ENCODE peak calls at places on chromosomes 6 and 20, in four cellular contexts. R, Y, C and A are unnamed samples.

GRCh38 chr6:70415247-70415646 is 1.9 kb downstream of the FAM135A start:
- DNase-seq in R (no peak), Y (no peak), C (no peak), A (no peak)

GRCh38 chr6:110681543-110682459 is 133.5 kb downstream of the CDK19 start:
- DNase-seq in R (no peak), Y (no peak), C (no peak), A (peak)

GRCh38 chr20:5596401-5597193 is 153.6 kb upstream of the SHLD1 start:
- DNase-seq in R (no peak), Y (no peak), C (no peak), A (no peak)

GRCh38 chr20:38962898-38963484 is 847 bp downstream of the DHX35 start:
- DNase-seq in R (no peak), Y (no peak), C (no peak), A (no peak)

GRCh38 chr6:24887520-24887919 is 48.2 kb downstream of the RIPOR2 start:
- DNase-seq in R (no peak), Y (no peak), C (no peak), A (no peak)

GRCh38 chr6:21587925-21588811 is 5.4 kb upstream of the SOX4 start:
- DNase-seq in R (no peak), Y (peak), C (peak), A (peak)

GRCh38 chr6:101001012-101001411 is 119.9 kb upstream of the ASCC3 start:
- DNase-seq in R (no peak), Y (peak), C (no peak), A (no peak)

GRCh38 chr6:53794073-53794719 is 609 bp upstream of the LRRC1 start:
- DNase-seq in R (no peak), Y (peak), C (peak), A (peak)

GRCh38 chr6:1652842-1653241 is 43.1 kb downstream of the FOXC1 start:
- DNase-seq in R (no peak), Y (no peak), C (no peak), A (no peak)

GRCh38 chr6:17907467-17908229 is 79.8 kb downstream of the KIF13A start:
- DNase-seq in R (no peak), Y (peak), C (no peak), A (peak)

GRCh38 chr20:32762754-32763201 is 593 bp downstream of the DNMT3B start:
- DNase-seq in R (no peak), Y (peak), C (no peak), A (no peak)

GRCh38 chr6:27136077-27136644 is 111.3 kb upstream of the PRSS16 start:
- DNase-seq in R (no peak), Y (no peak), C (no peak), A (no peak)

GRCh38 chr6:3231213-3232016 is 4.0 kb upstream of the TUBB2B start:
- DNase-seq in R (no peak), Y (peak), C (peak), A (peak)

GRCh38 chr6:6678811-6679210 is 90.3 kb downstream of the LY86 start:
- DNase-seq in R (no peak), Y (peak), C (no peak), A (no peak)

GRCh38 chr6:6680524-6680923 is 92.0 kb downstream of the LY86 start:
- DNase-seq in R (no peak), Y (no peak), C (no peak), A (no peak)

GRCh38 chr6:6681443-6681842 is 92.9 kb downstream of the LY86 start:
- DNase-seq in R (no peak), Y (no peak), C (no peak), A (no peak)

GRCh38 chr6:6678185-6678671 is 89.7 kb downstream of the LY86 start:
- DNase-seq in R (no peak), Y (peak), C (no peak), A (peak)

DNA sequence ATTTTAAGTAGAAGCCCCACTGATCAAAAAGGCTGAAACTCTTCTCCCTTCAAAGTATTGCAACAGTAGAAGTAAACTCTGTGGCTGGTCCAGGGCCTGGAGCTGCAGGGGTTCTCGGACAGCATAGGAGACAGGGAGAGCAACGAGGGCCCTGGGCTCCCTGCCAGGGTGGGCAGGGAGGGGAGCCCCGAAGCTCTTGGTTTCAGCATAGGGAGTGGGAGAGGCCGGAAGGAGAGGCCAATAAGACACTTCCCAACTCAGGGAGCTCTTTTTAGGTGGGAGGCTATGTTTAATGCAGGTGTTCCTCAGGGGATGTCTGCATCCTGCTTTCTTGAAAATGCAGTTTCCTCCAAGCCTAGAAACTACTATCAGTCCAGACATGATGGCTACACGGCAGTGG is 91.1 kb downstream of the LY86 start:
- DNase-seq in R (no peak), Y (no peak), C (no peak), A (no peak)
- H4K5ac ChIP-seq in R (no peak), Y (no peak), C (no peak), A (no peak)

GRCh38 chr6:11605507-11605905 is 68.0 kb downstream of the TMEM170B start:
- DNase-seq in R (no peak), Y (no peak), C (no peak), A (no peak)
- H3K27ac ChIP-seq in R (no peak), Y (no peak), C (no peak), A (no peak)

GRCh38 chr20:48128436-48128835 is 343.2 kb upstream of the SULF2 start:
- DNase-seq in R (no peak), Y (no peak), C (no peak), A (no peak)

GRCh38 chr20:48132834-48133233 is 347.6 kb upstream of the SULF2 start:
- DNase-seq in R (no peak), Y (no peak), C (no peak), A (no peak)

GRCh38 chr20:48126227-48126740 is 341.0 kb upstream of the SULF2 start:
- DNase-seq in R (no peak), Y (peak), C (no peak), A (no peak)

GRCh38 chr20:48131581-48131980 is 346.3 kb upstream of the SULF2 start:
- DNase-seq in R (no peak), Y (no peak), C (no peak), A (no peak)

DNA sequence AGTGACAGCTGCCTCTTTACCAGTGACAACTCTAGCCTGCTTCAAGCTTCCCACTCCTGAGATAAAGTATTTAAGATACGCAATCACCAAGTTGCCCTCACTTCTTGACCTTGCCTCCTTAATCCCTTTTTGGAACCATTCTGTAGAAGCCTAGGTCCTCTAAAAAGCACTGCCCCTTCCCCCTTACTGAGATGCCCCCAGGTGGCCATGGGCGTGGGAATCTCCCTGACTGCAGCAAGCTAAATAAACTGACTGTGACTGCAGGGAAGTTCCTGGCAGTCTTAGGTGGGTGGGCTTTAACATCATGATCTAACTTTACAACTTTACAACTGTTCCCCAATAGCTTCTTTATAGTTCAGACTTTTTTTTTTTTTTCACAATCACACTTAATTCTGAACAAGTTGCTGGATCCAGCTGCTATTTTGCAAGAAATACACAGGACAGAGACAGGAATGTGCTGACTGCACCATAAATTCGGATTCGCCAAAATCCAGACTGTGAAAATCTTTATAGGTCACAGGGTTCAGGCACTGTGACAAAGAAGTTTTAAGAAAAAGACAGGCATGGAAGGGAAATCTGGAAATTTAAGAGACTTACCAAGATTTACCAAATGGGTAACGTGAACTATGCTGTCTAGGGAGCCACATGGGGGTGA is 344.2 kb upstream of the SULF2 start:
- DNase-seq in R (no peak), Y (no peak), C (no peak), A (no peak)
- H4K5ac ChIP-seq in R (no peak), Y (no peak), C (no peak), A (no peak)

GRCh38 chr6:152096863-152097496 is 289.5 kb downstream of the ESR1 start:
- DNase-seq in R (no peak), Y (no peak), C (no peak), A (peak)
- H3K27ac ChIP-seq in R (no peak), Y (no peak), C (no peak), A (peak)

GRCh38 chr6:95243091-95243490 is 334.2 kb upstream of the MANEA start:
- DNase-seq in R (no peak), Y (no peak), C (no peak), A (peak)

GRCh38 chr6:95244749-95245148 is 332.6 kb upstream of the MANEA start:
- DNase-seq in R (no peak), Y (no peak), C (no peak), A (peak)

GRCh38 chr6:95242560-95242959 is 334.8 kb upstream of the MANEA start:
- DNase-seq in R (no peak), Y (no peak), C (no peak), A (no peak)

GRCh38 chr6:95240514-95240913 is 336.8 kb upstream of the MANEA start:
- DNase-seq in R (no peak), Y (no peak), C (no peak), A (no peak)
- H4K5ac ChIP-seq in R (no peak), Y (no peak), C (no peak), A (no peak)

DNA sequence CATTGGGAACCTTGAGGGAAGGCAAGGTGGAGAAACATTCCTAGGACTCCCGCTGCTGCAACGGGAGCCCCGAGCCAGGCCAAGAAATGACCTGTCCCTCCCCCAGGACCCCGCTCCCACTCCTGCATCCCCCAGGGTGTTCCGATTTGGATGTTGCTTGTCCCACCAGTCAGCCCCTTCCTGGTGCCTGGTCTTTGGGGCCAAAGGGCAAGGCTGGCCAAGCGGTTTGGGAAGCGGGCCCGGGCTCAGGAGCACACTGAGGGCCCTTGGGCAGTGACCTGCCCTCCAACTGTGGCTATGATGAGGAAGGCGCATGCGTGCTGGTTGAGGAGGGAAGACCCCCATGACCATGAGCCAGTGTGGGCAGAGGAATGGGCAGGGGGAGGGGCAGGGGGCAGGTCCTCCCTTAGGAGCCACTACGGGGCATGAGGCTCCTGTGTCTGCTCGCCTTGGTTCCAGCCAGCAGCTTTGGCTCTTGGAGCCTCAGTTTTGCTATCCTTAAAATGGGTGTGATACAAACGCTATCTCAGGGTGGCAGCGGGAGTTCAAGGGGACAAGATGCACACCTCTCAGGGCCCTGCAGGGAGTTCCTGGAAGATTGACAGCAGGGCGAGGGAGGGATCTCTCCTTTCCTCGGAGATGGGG is 50.4 kb downstream of the RBM38 start:
- DNase-seq in R (no peak), Y (no peak), C (no peak), A (no peak)
- H3K27ac ChIP-seq in R (no peak), Y (no peak), C (no peak), A (no peak)

GRCh38 chr6:44315506-44315905 is 2.4 kb upstream of the AARS2 start:
- DNase-seq in R (no peak), Y (no peak), C (no peak), A (no peak)

GRCh38 chr6:44311767-44312166 is 1.4 kb downstream of the AARS2 start:
- DNase-seq in R (no peak), Y (no peak), C (no peak), A (no peak)

GRCh38 chr6:44312901-44313788 is at the start of gene AARS2:
- DNase-seq in R (peak), Y (peak), C (peak), A (peak)

GRCh38 chr6:44321210-44321609 is 8.1 kb upstream of the AARS2 start:
- DNase-seq in R (no peak), Y (no peak), C (no peak), A (no peak)

GRCh38 chr6:44316481-44316880 is 3.3 kb upstream of the AARS2 start:
- DNase-seq in R (no peak), Y (no peak), C (no peak), A (no peak)
- H4K5ac ChIP-seq in R (no peak), Y (no peak), C (no peak), A (no peak)

GRCh38 chr20:49052334-49052733 is 6.2 kb downstream of the CSE1L start:
- DNase-seq in R (no peak), Y (peak), C (no peak), A (peak)

DNA sequence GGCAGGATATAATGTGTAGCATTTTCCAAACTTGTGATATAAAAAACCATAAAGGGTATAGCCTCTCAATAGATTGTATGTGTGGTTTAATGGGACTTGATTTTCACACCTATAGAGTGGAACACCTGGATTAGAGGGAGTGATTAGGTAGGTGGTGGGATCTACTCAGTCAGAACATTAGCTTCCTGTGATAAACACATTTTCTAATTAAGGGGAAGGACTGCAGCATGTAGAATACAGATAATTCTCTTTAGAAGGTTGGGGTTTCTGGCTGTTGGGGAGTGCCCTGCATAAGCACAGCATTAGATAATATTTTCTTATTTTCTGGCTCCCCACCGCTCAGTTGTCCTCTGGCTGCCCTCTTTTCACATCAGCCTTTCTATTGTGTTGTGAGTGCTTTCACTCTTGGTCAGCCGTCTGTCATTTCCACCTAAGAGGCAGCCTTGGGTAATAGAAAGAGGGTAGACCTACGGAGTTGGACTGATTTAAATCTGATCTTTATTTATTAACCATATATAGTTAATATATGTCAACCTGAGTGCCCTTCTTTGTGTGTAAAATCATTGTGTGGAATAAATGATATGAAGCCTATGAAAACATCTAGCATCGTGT is 8.0 kb downstream of the CSE1L start:
- DNase-seq in R (no peak), Y (no peak), C (no peak), A (no peak)
- H3K27ac ChIP-seq in R (no peak), Y (no peak), C (no peak), A (no peak)

DNA sequence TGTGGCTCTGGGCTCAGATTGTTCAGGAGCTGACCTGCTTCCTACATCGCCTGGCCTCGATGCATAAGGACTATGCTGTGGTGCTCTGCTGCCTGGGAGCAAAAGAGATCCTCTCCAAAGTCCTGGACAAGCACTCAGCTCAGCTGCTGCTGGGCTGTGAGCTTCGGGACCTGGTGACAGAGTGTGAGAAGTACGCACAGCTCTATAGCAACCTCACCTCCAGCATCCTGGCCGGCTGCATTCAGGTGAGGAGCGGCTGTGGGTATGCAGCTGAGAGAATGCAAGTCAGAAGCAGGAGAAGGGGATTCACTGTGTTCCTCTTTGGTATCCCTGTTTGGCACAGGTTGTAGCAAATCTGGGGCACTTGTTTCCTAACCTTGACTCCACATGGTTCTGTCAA is 17.9 kb downstream of the CUL9 start:
- DNase-seq in R (no peak), Y (no peak), C (no peak), A (no peak)
- H4K5ac ChIP-seq in R (no peak), Y (no peak), C (no peak), A (no peak)